ENCODE peak calls at places on chromosomes 4 and X, in four cellular contexts. Q, R, D and U are unnamed samples.

GRCh38 chrX:679161-679979 is 48.8 kb downstream of the SHOX start:
- DNase-seq in Q (no peak), R (no peak), D (no peak), U (no peak)

GRCh38 chr4:32658019-32658418 is 1937.8 kb downstream of the PCDH7 start:
- DNase-seq in Q (no peak), R (no peak), D (no peak), U (no peak)

GRCh38 chrX:10022580-10023245 is 55.6 kb downstream of the CLDN34 start:
- DNase-seq in Q (peak), R (no peak), D (peak), U (no peak)

GRCh38 chrX:32010157-32010656 is 938.4 kb upstream of the FTHL17 start:
- DNase-seq in Q (no peak), R (no peak), D (no peak), U (no peak)

GRCh38 chrX:50072110-50072509 is 128.7 kb downstream of the AKAP4 start:
- DNase-seq in Q (no peak), R (no peak), D (no peak), U (no peak)

GRCh38 chr4:165464338-165464737 is 85.5 kb downstream of the CPE start:
- DNase-seq in Q (no peak), R (no peak), D (no peak), U (no peak)

GRCh38 chr4:183657564-183657963 is 1.4 kb downstream of the RWDD4 start:
- DNase-seq in Q (no peak), R (no peak), D (no peak), U (no peak)

GRCh38 chr4:155888171-155888570 is 15.3 kb upstream of the TDO2 start:
- DNase-seq in Q (peak), R (no peak), D (no peak), U (no peak)

GRCh38 chrX:106963111-106963510 is 36.9 kb downstream of the MORC4 start:
- DNase-seq in Q (peak), R (no peak), D (no peak), U (no peak)

GRCh38 chr4:83686166-83686565 is 150.3 kb downstream of the GPAT3 start:
- DNase-seq in Q (peak), R (no peak), D (no peak), U (no peak)

GRCh38 chr4:150828159-150828558 is 186.9 kb downstream of the LRBA start:
- DNase-seq in Q (no peak), R (no peak), D (peak), U (no peak)

GRCh38 chrX:71928856-71929255 is 18.2 kb downstream of the NHSL2 start:
- DNase-seq in Q (no peak), R (no peak), D (no peak), U (no peak)

GRCh38 chrX:15269618-15270521 is at the start of gene ASB9:
- DNase-seq in Q (peak), R (no peak), D (peak), U (peak)

GRCh38 chrX:46547857-46548256 is 2.6 kb upstream of the ZNF674 start:
- DNase-seq in Q (peak), R (no peak), D (no peak), U (peak)

GRCh38 chrX:68832516-68833447 is 4.0 kb downstream of the EFNB1 start:
- DNase-seq in Q (no peak), R (no peak), D (no peak), U (no peak)

GRCh38 chr4:152697284-152698011 is 17.7 kb upstream of the TMEM154 start:
- DNase-seq in Q (no peak), R (no peak), D (no peak), U (no peak)

GRCh38 chr4:26192921-26193894 is 127.6 kb upstream of the RBPJ start:
- DNase-seq in Q (no peak), R (no peak), D (no peak), U (no peak)

GRCh38 chrX:21926116-21926515 is 14.4 kb upstream of the SMS start:
- DNase-seq in Q (peak), R (no peak), D (no peak), U (no peak)
- H3K4me3 ChIP-seq in Q (no peak), R (no peak), D (no peak), U (no peak)

DNA sequence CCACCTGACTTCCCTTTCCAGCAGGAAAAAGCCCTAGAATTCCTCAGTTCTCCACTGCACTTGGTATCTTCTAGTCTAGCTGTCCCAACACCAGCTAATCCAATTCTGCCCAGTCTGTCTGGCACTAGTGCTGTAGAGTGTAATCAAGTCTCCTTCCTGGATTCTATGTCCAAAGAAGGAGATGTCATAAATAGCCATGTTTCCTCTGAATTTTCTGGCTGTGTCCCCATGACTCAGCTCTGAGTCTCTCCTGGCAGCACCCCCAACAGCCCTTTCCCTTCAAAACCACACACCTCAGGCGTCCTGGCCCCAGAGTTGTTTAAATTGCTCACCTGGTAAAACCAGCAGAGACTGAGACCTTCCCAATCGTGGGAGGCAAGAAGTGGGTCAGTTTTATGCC is 197.2 kb downstream of the GRXCR1 start:
- DNase-seq in Q (peak), R (no peak), D (no peak), U (no peak)
- TF ChIP-seq CTCF in Q (no peak), R (no peak), D (no peak), U (no peak)

DNA sequence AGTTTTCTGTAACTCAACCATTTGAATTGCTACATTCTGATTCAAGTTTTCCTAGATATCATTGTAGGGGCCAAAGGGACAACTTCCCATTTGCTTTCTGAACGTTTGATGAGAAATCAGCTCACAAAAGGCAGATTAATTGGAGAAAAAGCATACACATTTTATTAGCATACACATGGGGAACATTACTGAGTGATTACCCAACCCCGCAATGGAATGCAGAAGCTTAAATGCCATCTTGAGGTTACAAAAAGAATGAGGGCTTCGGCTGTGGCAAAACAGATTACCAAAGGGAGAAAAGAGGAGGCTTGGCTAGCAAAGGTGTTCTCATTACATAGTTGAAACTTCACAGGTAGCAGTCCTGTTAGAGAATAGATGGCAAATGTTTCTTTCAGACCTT is 26.6 kb upstream of the HERC6 start:
- DNase-seq in Q (peak), R (no peak), D (no peak), U (no peak)
- H3K4me3 ChIP-seq in Q (no peak), R (no peak), D (no peak), U (no peak)

DNA sequence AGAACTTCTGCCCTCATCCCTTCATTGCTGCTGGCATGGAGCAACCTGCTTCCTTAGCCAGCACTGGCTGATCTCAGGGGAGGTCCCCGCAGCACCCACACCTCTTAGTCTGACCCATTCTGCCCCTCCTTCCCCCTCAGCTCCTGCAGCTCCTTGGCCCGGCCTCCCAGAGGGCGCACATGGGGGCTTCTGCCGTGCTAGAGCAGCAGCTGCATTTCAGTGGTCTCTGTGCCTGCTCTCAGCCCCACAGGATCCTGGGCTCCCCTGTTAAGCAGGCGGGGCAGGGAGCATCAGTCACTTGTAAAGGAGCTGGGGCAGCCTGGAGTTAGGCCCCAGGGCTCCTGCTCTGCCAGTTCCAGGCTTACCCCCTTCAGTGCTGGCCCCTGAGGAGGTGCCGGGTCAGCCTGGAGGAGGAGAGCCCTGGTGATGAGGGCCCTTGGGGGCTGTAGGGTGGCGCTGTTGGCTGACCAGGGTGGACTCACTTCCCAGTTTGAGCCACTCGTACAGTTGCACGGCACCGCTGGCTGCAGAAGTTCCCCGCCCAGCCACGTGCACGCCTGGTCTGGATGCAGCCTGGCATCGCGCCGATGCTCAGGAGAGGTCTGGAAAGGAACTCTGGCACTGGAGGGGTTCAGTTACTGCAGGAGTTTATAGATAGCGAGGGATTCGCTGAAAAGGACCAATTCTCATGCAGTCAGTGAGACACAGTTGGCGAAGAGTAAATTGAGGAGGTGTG is 85.1 kb upstream of the PSAPL1 start:
- DNase-seq in Q (no peak), R (no peak), D (no peak), U (no peak)
- TF ChIP-seq CTCF in Q (no peak), R (no peak), D (no peak), U (no peak)

GRCh38 chr4:77465271-77465670 is 140.3 kb upstream of the CXCL13 start:
- DNase-seq in Q (no peak), R (no peak), D (peak), U (no peak)

GRCh38 chr4:77471821-77472495 is 133.7 kb upstream of the CXCL13 start:
- DNase-seq in Q (no peak), R (no peak), D (no peak), U (no peak)

GRCh38 chr4:77466430-77466829 is 139.2 kb upstream of the CXCL13 start:
- DNase-seq in Q (no peak), R (no peak), D (no peak), U (no peak)
- H3K4me3 ChIP-seq in Q (no peak), R (no peak), D (no peak), U (no peak)

DNA sequence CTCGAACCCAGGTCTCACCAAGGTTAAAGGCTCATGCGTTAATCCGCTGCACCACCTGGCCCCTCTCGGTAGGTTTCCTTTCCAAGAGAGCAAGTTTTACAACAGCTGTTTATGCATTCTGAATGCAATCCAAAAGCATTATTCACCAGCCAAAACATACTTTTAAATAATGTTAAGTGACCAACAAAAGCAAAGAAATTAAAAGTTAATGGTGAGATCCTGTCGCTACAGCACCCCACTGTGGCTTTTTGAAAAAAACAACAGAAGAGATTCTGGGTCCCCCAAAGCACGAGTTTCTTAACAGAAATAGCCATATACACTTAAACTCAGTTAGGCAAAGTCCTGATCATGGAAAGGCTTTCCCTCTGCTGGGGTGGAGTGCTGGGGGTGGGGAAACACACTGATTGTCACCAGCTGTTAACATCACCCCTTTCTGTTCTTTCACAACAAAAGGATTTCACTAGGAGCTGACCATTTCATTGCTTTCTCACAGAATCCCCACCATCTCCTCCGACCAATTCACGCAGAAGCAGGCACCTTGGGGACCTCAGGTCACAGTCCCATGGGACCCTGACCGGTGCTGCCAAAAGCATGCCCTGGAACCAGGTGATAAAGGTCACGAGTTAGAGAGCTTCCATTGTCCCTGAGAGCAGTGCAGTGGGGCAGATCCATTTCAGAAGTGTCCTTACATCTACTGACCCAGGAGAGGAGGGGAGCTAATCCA is 51.2 kb downstream of the ZNF827 start:
- DNase-seq in Q (peak), R (no peak), D (no peak), U (no peak)
- TF ChIP-seq CTCF in Q (peak), R (no peak), D (no peak), U (no peak)

GRCh38 chrX:133986008-133986683 is 752 bp upstream of the GPC3 start:
- DNase-seq in Q (no peak), R (no peak), D (no peak), U (no peak)
- H3K4me3 ChIP-seq in Q (no peak), R (no peak), D (no peak), U (peak)